ENCODE peak calls at places on chromosome 3, in seven cellular contexts. One of them, this sample, is unnamed.

GRCh38 chr3:13642597-13642996 is 93.7 kb downstream of the FBLN2 start:
- DNase-seq in left ventricle myocardium inferior: no peak
- DNase-seq in astrocyte of the cerebellum: no peak
- DNase-seq in OCI-LY7: no peak
- DNase-seq in dorsolateral prefrontal cortex: no peak
- DNase-seq in AG10803: no peak
- DNase-seq in cardiac muscle cell: no peak
- DNase-seq in this sample: no peak

GRCh38 chr3:23612296-23612891 is 193.4 kb upstream of the UBE2E1 start:
- DNase-seq in left ventricle myocardium inferior: peak
- DNase-seq in astrocyte of the cerebellum: no peak
- DNase-seq in OCI-LY7: no peak
- DNase-seq in dorsolateral prefrontal cortex: no peak
- DNase-seq in AG10803: peak
- DNase-seq in cardiac muscle cell: peak
- DNase-seq in this sample: no peak

GRCh38 chr3:139953131-139953910 is 18.3 kb downstream of the CLSTN2 start:
- DNase-seq in left ventricle myocardium inferior: no peak
- DNase-seq in astrocyte of the cerebellum: no peak
- DNase-seq in OCI-LY7: no peak
- DNase-seq in dorsolateral prefrontal cortex: no peak
- DNase-seq in AG10803: no peak
- DNase-seq in cardiac muscle cell: no peak
- DNase-seq in this sample: no peak

GRCh38 chr3:123333401-123333800 is 115.5 kb downstream of the ADCY5 start:
- DNase-seq in left ventricle myocardium inferior: peak
- DNase-seq in astrocyte of the cerebellum: no peak
- DNase-seq in OCI-LY7: no peak
- DNase-seq in dorsolateral prefrontal cortex: no peak
- DNase-seq in AG10803: no peak
- DNase-seq in cardiac muscle cell: no peak
- DNase-seq in this sample: no peak

GRCh38 chr3:47421741-47422649 is 41.2 kb downstream of the PTPN23 start:
- DNase-seq in left ventricle myocardium inferior: peak
- DNase-seq in astrocyte of the cerebellum: no peak
- DNase-seq in OCI-LY7: no peak
- DNase-seq in dorsolateral prefrontal cortex: no peak
- DNase-seq in AG10803: peak
- DNase-seq in cardiac muscle cell: peak
- DNase-seq in this sample: no peak

GRCh38 chr3:50652709-50653108 is 22.0 kb upstream of the DOCK3 start:
- DNase-seq in left ventricle myocardium inferior: peak
- DNase-seq in astrocyte of the cerebellum: no peak
- DNase-seq in OCI-LY7: peak
- DNase-seq in dorsolateral prefrontal cortex: no peak
- DNase-seq in AG10803: no peak
- DNase-seq in cardiac muscle cell: no peak
- DNase-seq in this sample: peak

GRCh38 chr3:55489804-55490132 is 2.7 kb upstream of the WNT5A start:
- DNase-seq in left ventricle myocardium inferior: peak
- DNase-seq in astrocyte of the cerebellum: no peak
- DNase-seq in OCI-LY7: no peak
- DNase-seq in dorsolateral prefrontal cortex: no peak
- DNase-seq in AG10803: no peak
- DNase-seq in cardiac muscle cell: no peak
- DNase-seq in this sample: no peak

GRCh38 chr3:125220183-125220582 is 7.6 kb upstream of the SLC12A8 start:
- DNase-seq in left ventricle myocardium inferior: no peak
- DNase-seq in astrocyte of the cerebellum: no peak
- DNase-seq in OCI-LY7: no peak
- DNase-seq in dorsolateral prefrontal cortex: no peak
- DNase-seq in AG10803: no peak
- DNase-seq in cardiac muscle cell: no peak
- DNase-seq in this sample: no peak

GRCh38 chr3:86737517-86737916 is 253.4 kb downstream of the VGLL3 start:
- DNase-seq in left ventricle myocardium inferior: no peak
- DNase-seq in astrocyte of the cerebellum: no peak
- DNase-seq in OCI-LY7: no peak
- DNase-seq in dorsolateral prefrontal cortex: no peak
- DNase-seq in AG10803: no peak
- DNase-seq in cardiac muscle cell: no peak
- DNase-seq in this sample: no peak

GRCh38 chr3:47865192-47865591 is 62.3 kb downstream of the DHX30 start:
- DNase-seq in left ventricle myocardium inferior: no peak
- DNase-seq in astrocyte of the cerebellum: no peak
- DNase-seq in OCI-LY7: no peak
- DNase-seq in dorsolateral prefrontal cortex: no peak
- DNase-seq in AG10803: no peak
- DNase-seq in cardiac muscle cell: peak
- DNase-seq in this sample: no peak

GRCh38 chr3:170712336-170712735 is 126.5 kb upstream of the SLC7A14 start:
- DNase-seq in left ventricle myocardium inferior: no peak
- DNase-seq in astrocyte of the cerebellum: no peak
- DNase-seq in OCI-LY7: no peak
- DNase-seq in dorsolateral prefrontal cortex: no peak
- DNase-seq in AG10803: no peak
- DNase-seq in cardiac muscle cell: no peak
- DNase-seq in this sample: no peak

GRCh38 chr3:76470285-76470684 is 569.6 kb upstream of the ROBO2 start:
- DNase-seq in left ventricle myocardium inferior: no peak
- DNase-seq in astrocyte of the cerebellum: peak
- DNase-seq in OCI-LY7: no peak
- DNase-seq in dorsolateral prefrontal cortex: no peak
- DNase-seq in AG10803: peak
- DNase-seq in cardiac muscle cell: no peak
- DNase-seq in this sample: no peak

GRCh38 chr3:194109192-194109863 is 26.6 kb upstream of the HES1 start:
- DNase-seq in left ventricle myocardium inferior: no peak
- DNase-seq in astrocyte of the cerebellum: no peak
- DNase-seq in OCI-LY7: no peak
- DNase-seq in dorsolateral prefrontal cortex: no peak
- DNase-seq in AG10803: no peak
- DNase-seq in cardiac muscle cell: no peak
- DNase-seq in this sample: no peak

GRCh38 chr3:157081681-157082210 is 78.2 kb downstream of the CCNL1 start:
- DNase-seq in left ventricle myocardium inferior: peak
- DNase-seq in astrocyte of the cerebellum: peak
- DNase-seq in OCI-LY7: peak
- DNase-seq in dorsolateral prefrontal cortex: peak
- DNase-seq in AG10803: peak
- DNase-seq in cardiac muscle cell: peak
- DNase-seq in this sample: peak

GRCh38 chr3:24264748-24265158 is 229.9 kb downstream of the THRB start:
- DNase-seq in left ventricle myocardium inferior: no peak
- DNase-seq in astrocyte of the cerebellum: peak
- DNase-seq in OCI-LY7: peak
- DNase-seq in dorsolateral prefrontal cortex: no peak
- DNase-seq in AG10803: peak
- DNase-seq in cardiac muscle cell: peak
- DNase-seq in this sample: no peak

GRCh38 chr3:9780920-9781319 is 11.2 kb upstream of the CAMK1 start:
- DNase-seq in left ventricle myocardium inferior: no peak
- DNase-seq in astrocyte of the cerebellum: no peak
- DNase-seq in OCI-LY7: peak
- DNase-seq in dorsolateral prefrontal cortex: no peak
- DNase-seq in AG10803: no peak
- DNase-seq in cardiac muscle cell: no peak
- DNase-seq in this sample: no peak

GRCh38 chr3:111768076-111768475 is 91.0 kb upstream of the PHLDB2 start:
- DNase-seq in left ventricle myocardium inferior: no peak
- DNase-seq in astrocyte of the cerebellum: no peak
- DNase-seq in OCI-LY7: no peak
- DNase-seq in dorsolateral prefrontal cortex: no peak
- DNase-seq in AG10803: no peak
- DNase-seq in cardiac muscle cell: no peak
- DNase-seq in this sample: no peak

GRCh38 chr3:113746955-113747718 is at the start of gene ATP6V1A:
- DNase-seq in left ventricle myocardium inferior: peak
- DNase-seq in astrocyte of the cerebellum: no peak
- DNase-seq in OCI-LY7: peak
- DNase-seq in dorsolateral prefrontal cortex: peak
- DNase-seq in AG10803: no peak
- DNase-seq in cardiac muscle cell: no peak
- DNase-seq in this sample: peak

GRCh38 chr3:132695422-132695821 is 26.8 kb downstream of the NPHP3 start:
- DNase-seq in left ventricle myocardium inferior: no peak
- DNase-seq in astrocyte of the cerebellum: no peak
- DNase-seq in OCI-LY7: no peak
- DNase-seq in dorsolateral prefrontal cortex: no peak
- DNase-seq in AG10803: peak
- DNase-seq in cardiac muscle cell: peak
- DNase-seq in this sample: no peak

GRCh38 chr3:4751057-4752051 is 227.9 kb upstream of the BHLHE40 start:
- DNase-seq in left ventricle myocardium inferior: no peak
- DNase-seq in astrocyte of the cerebellum: peak
- DNase-seq in OCI-LY7: no peak
- DNase-seq in dorsolateral prefrontal cortex: no peak
- DNase-seq in AG10803: peak
- DNase-seq in cardiac muscle cell: peak
- DNase-seq in this sample: no peak

GRCh38 chr3:15159501-15160136 is 46.4 kb upstream of the CAPN7 start:
- DNase-seq in left ventricle myocardium inferior: no peak
- DNase-seq in astrocyte of the cerebellum: no peak
- DNase-seq in OCI-LY7: no peak
- DNase-seq in dorsolateral prefrontal cortex: no peak
- DNase-seq in AG10803: peak
- DNase-seq in cardiac muscle cell: peak
- DNase-seq in this sample: no peak

GRCh38 chr3:16456784-16457415 is 56.6 kb downstream of the RFTN1 start:
- DNase-seq in left ventricle myocardium inferior: no peak
- DNase-seq in astrocyte of the cerebellum: peak
- DNase-seq in OCI-LY7: no peak
- DNase-seq in dorsolateral prefrontal cortex: peak
- DNase-seq in AG10803: peak
- DNase-seq in cardiac muscle cell: peak
- DNase-seq in this sample: peak

GRCh38 chr3:195441051-195441450 is 1.8 kb downstream of the ACAP2 start:
- DNase-seq in left ventricle myocardium inferior: no peak
- DNase-seq in astrocyte of the cerebellum: no peak
- DNase-seq in OCI-LY7: no peak
- DNase-seq in dorsolateral prefrontal cortex: no peak
- DNase-seq in AG10803: no peak
- DNase-seq in cardiac muscle cell: peak
- DNase-seq in this sample: no peak

GRCh38 chr3:114848643-114849350 is 298.3 kb downstream of the ZBTB20 start:
- DNase-seq in left ventricle myocardium inferior: no peak
- DNase-seq in astrocyte of the cerebellum: no peak
- DNase-seq in OCI-LY7: no peak
- DNase-seq in dorsolateral prefrontal cortex: no peak
- DNase-seq in AG10803: no peak
- DNase-seq in cardiac muscle cell: no peak
- DNase-seq in this sample: no peak

GRCh38 chr3:37024092-37024491 is 30.8 kb downstream of the MLH1 start:
- DNase-seq in left ventricle myocardium inferior: no peak
- DNase-seq in astrocyte of the cerebellum: no peak
- DNase-seq in OCI-LY7: peak
- DNase-seq in dorsolateral prefrontal cortex: no peak
- DNase-seq in AG10803: peak
- DNase-seq in cardiac muscle cell: peak
- DNase-seq in this sample: no peak

GRCh38 chr3:167302710-167303109 is 77.4 kb downstream of the ZBBX start:
- DNase-seq in left ventricle myocardium inferior: no peak
- DNase-seq in astrocyte of the cerebellum: no peak
- DNase-seq in OCI-LY7: no peak
- DNase-seq in dorsolateral prefrontal cortex: no peak
- DNase-seq in AG10803: no peak
- DNase-seq in cardiac muscle cell: no peak
- DNase-seq in this sample: no peak

GRCh38 chr3:180630360-180630759 is 28.4 kb downstream of the TTC14 start:
- DNase-seq in left ventricle myocardium inferior: no peak
- DNase-seq in astrocyte of the cerebellum: no peak
- DNase-seq in OCI-LY7: no peak
- DNase-seq in dorsolateral prefrontal cortex: no peak
- DNase-seq in AG10803: no peak
- DNase-seq in cardiac muscle cell: no peak
- DNase-seq in this sample: no peak

GRCh38 chr3:180626844-180627243 is 24.9 kb downstream of the TTC14 start:
- DNase-seq in left ventricle myocardium inferior: no peak
- DNase-seq in astrocyte of the cerebellum: no peak
- DNase-seq in OCI-LY7: no peak
- DNase-seq in dorsolateral prefrontal cortex: no peak
- DNase-seq in AG10803: no peak
- DNase-seq in cardiac muscle cell: no peak
- DNase-seq in this sample: no peak

GRCh38 chr3:180633722-180634121 is 31.8 kb downstream of the TTC14 start:
- DNase-seq in left ventricle myocardium inferior: no peak
- DNase-seq in astrocyte of the cerebellum: no peak
- DNase-seq in OCI-LY7: no peak
- DNase-seq in dorsolateral prefrontal cortex: no peak
- DNase-seq in AG10803: no peak
- DNase-seq in cardiac muscle cell: no peak
- DNase-seq in this sample: no peak

GRCh38 chr3:180631317-180631716 is 29.4 kb downstream of the TTC14 start:
- DNase-seq in left ventricle myocardium inferior: no peak
- DNase-seq in astrocyte of the cerebellum: no peak
- DNase-seq in OCI-LY7: no peak
- DNase-seq in dorsolateral prefrontal cortex: no peak
- DNase-seq in AG10803: no peak
- DNase-seq in cardiac muscle cell: no peak
- DNase-seq in this sample: no peak
- TF ChIP-seq CTCF in left ventricle myocardium inferior: no peak
- TF ChIP-seq CTCF in astrocyte of the cerebellum: no peak
- TF ChIP-seq CTCF in OCI-LY7: peak
- TF ChIP-seq CTCF in dorsolateral prefrontal cortex: no peak
- TF ChIP-seq CTCF in AG10803: peak
- TF ChIP-seq CTCF in cardiac muscle cell: no peak
- TF ChIP-seq CTCF in this sample: no peak

GRCh38 chr3:143291826-143292447 is 172.4 kb downstream of the CHST2 start:
- DNase-seq in left ventricle myocardium inferior: peak
- DNase-seq in astrocyte of the cerebellum: no peak
- DNase-seq in OCI-LY7: no peak
- DNase-seq in dorsolateral prefrontal cortex: no peak
- DNase-seq in AG10803: no peak
- DNase-seq in cardiac muscle cell: peak
- DNase-seq in this sample: no peak
- H3K4me3 ChIP-seq in left ventricle myocardium inferior: no peak
- H3K4me3 ChIP-seq in astrocyte of the cerebellum: no peak
- H3K4me3 ChIP-seq in OCI-LY7: no peak
- H3K4me3 ChIP-seq in dorsolateral prefrontal cortex: no peak
- H3K4me3 ChIP-seq in AG10803: no peak
- H3K4me3 ChIP-seq in cardiac muscle cell: no peak
- H3K4me3 ChIP-seq in this sample: no peak

DNA sequence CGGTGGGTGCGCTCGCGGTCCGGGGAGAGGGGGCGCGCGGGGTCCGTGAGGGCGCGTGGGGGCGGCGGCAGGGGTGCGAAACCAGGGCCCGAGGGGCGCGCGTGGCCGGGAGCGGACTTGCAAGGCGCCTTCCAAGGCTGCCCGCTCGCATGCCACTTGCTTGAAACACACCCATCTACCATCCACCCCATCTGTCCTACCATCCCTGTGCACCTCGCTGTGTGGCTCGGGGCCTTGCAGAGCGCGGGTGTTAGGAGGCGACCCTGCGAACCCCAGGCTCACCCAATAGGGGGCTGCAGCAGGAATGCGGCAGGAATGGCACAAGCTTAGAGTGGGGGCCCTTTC is 240 bp downstream of the CFAP100 start:
- DNase-seq in left ventricle myocardium inferior: no peak
- DNase-seq in astrocyte of the cerebellum: no peak
- DNase-seq in OCI-LY7: no peak
- DNase-seq in dorsolateral prefrontal cortex: no peak
- DNase-seq in AG10803: no peak
- DNase-seq in cardiac muscle cell: no peak
- DNase-seq in this sample: no peak
- TF ChIP-seq CTCF in left ventricle myocardium inferior: no peak
- TF ChIP-seq CTCF in astrocyte of the cerebellum: no peak
- TF ChIP-seq CTCF in OCI-LY7: no peak
- TF ChIP-seq CTCF in dorsolateral prefrontal cortex: no peak
- TF ChIP-seq CTCF in AG10803: no peak
- TF ChIP-seq CTCF in cardiac muscle cell: no peak
- TF ChIP-seq CTCF in this sample: no peak

GRCh38 chr3:95926904-95927501 is 887.4 kb upstream of the EPHA6 start:
- DNase-seq in left ventricle myocardium inferior: no peak
- DNase-seq in astrocyte of the cerebellum: no peak
- DNase-seq in OCI-LY7: no peak
- DNase-seq in dorsolateral prefrontal cortex: no peak
- DNase-seq in AG10803: no peak
- DNase-seq in cardiac muscle cell: no peak
- DNase-seq in this sample: no peak
- H3K4me3 ChIP-seq in left ventricle myocardium inferior: no peak
- H3K4me3 ChIP-seq in astrocyte of the cerebellum: no peak
- H3K4me3 ChIP-seq in OCI-LY7: no peak
- H3K4me3 ChIP-seq in dorsolateral prefrontal cortex: no peak
- H3K4me3 ChIP-seq in AG10803: no peak
- H3K4me3 ChIP-seq in cardiac muscle cell: no peak
- H3K4me3 ChIP-seq in this sample: no peak